ENCODE peak calls at places on chromosomes 16 and 17, in four cellular contexts. D, W, Q and H are unnamed samples.
A peak's percentile ranks its signal among the peaks of the same experiment; 100 is the strongest.

GRCh38 chr17:19338031-19338990 is 24.2 kb downstream of the B9D1 start:
- DNase-seq in D (peak; percentile 31), W (no peak), Q (no peak), H (no peak)

GRCh38 chr17:50920891-50921595 is 54.9 kb upstream of the TOB1 start:
- DNase-seq in D (no peak), W (no peak), Q (no peak), H (no peak)

GRCh38 chr17:81401727-81402529 is 6.7 kb downstream of the BAHCC1 start:
- DNase-seq in D (no peak), W (no peak), Q (no peak), H (no peak)

GRCh38 chr16:89304941-89305705 is 87.6 kb downstream of the ZNF778 start:
- DNase-seq in D (no peak), W (no peak), Q (no peak), H (no peak)

GRCh38 chr17:49510059-49510719 is 15.1 kb downstream of the NGFR start:
- DNase-seq in D (no peak), W (no peak), Q (no peak), H (no peak)

GRCh38 chr16:22373662-22374310 is 633 bp downstream of the CDR2 start:
- DNase-seq in D (peak; percentile 23), W (no peak), Q (no peak), H (no peak)

GRCh38 chr16:3364774-3365427 is 9.2 kb downstream of the OR2C1 start:
- DNase-seq in D (peak; percentile 52), W (peak; percentile 90), Q (peak; percentile 91), H (peak; percentile 84)

GRCh38 chr17:74547736-74548135 is 1.8 kb upstream of the CD300C start:
- DNase-seq in D (no peak), W (no peak), Q (no peak), H (no peak)

GRCh38 chr17:52823155-52823554 is 664.6 kb upstream of the CA10 start:
- DNase-seq in D (no peak), W (no peak), Q (no peak), H (no peak)

GRCh38 chr17:8188408-8188839 is 1.6 kb downstream of the BORCS6 start:
- DNase-seq in D (no peak), W (no peak), Q (no peak), H (no peak)

GRCh38 chr16:24612656-24613055 is 73.3 kb downstream of the RBBP6 start:
- DNase-seq in D (no peak), W (no peak), Q (no peak), H (no peak)

GRCh38 chr16:68179855-68180254 is 56.1 kb downstream of the ESRP2 start:
- DNase-seq in D (no peak), W (no peak), Q (no peak), H (no peak)

GRCh38 chr16:55898592-55898991 is 23.4 kb upstream of the CES5A start:
- DNase-seq in D (no peak), W (no peak), Q (no peak), H (no peak)